ENCODE peak calls at places on chromosomes 1 and 21, in six cellular contexts. One of them, this sample, is unnamed.
A peak's percentile ranks its signal among the peaks of the same experiment; 100 is the strongest.

GRCh38 chr1:65509912-65510680 is 89.6 kb downstream of the LEPR start:
- DNase-seq in neuronal stem cell: no peak
- DNase-seq in HAP-1: peak; percentile 7
- DNase-seq in GM12892: no peak
- DNase-seq in stimulated activated CD4-positive, alpha-beta T cell treated with anti-CD3 and anti-CD28 coated beads, Interleukin-15, amount 100 ng/mL, for 1 hour: no peak
- DNase-seq in nucleus accumbens: no peak
- DNase-seq in this sample: no peak

GRCh38 chr1:225987491-225988316 is 11.4 kb downstream of the SDE2 start:
- DNase-seq in stimulated activated CD4-positive, alpha-beta T cell treated with anti-CD3 and anti-CD28 coated beads, Interleukin-15, amount 100 ng/mL, for 1 hour: no peak
- DNase-seq in GM12892: no peak
- DNase-seq in nucleus accumbens: no peak
- DNase-seq in neuronal stem cell: no peak
- DNase-seq in HAP-1: peak; percentile 36
- DNase-seq in this sample: no peak

GRCh38 chr1:180927841-180928240 is 15.1 kb downstream of the KIAA1614 start:
- DNase-seq in neuronal stem cell: no peak
- DNase-seq in GM12892: no peak
- DNase-seq in HAP-1: no peak
- DNase-seq in nucleus accumbens: peak; percentile 71
- DNase-seq in stimulated activated CD4-positive, alpha-beta T cell treated with anti-CD3 and anti-CD28 coated beads, Interleukin-15, amount 100 ng/mL, for 1 hour: no peak
- DNase-seq in this sample: no peak

GRCh38 chr1:159826436-159827101 is at the start of gene SLAMF8:
- DNase-seq in stimulated activated CD4-positive, alpha-beta T cell treated with anti-CD3 and anti-CD28 coated beads, Interleukin-15, amount 100 ng/mL, for 1 hour: no peak
- DNase-seq in HAP-1: no peak
- DNase-seq in nucleus accumbens: peak; percentile 3
- DNase-seq in neuronal stem cell: no peak
- DNase-seq in GM12892: no peak
- DNase-seq in this sample: no peak

GRCh38 chr1:3352084-3352951 is 102.1 kb upstream of the ARHGEF16 start:
- DNase-seq in neuronal stem cell: peak; percentile 88
- DNase-seq in stimulated activated CD4-positive, alpha-beta T cell treated with anti-CD3 and anti-CD28 coated beads, Interleukin-15, amount 100 ng/mL, for 1 hour: no peak
- DNase-seq in GM12892: no peak
- DNase-seq in nucleus accumbens: no peak
- DNase-seq in HAP-1: no peak
- DNase-seq in this sample: no peak

GRCh38 chr1:213138391-213138790 is 87.3 kb downstream of the RPS6KC1 start:
- DNase-seq in nucleus accumbens: no peak
- DNase-seq in HAP-1: no peak
- DNase-seq in GM12892: no peak
- DNase-seq in neuronal stem cell: no peak
- DNase-seq in stimulated activated CD4-positive, alpha-beta T cell treated with anti-CD3 and anti-CD28 coated beads, Interleukin-15, amount 100 ng/mL, for 1 hour: no peak
- DNase-seq in this sample: no peak

GRCh38 chr1:157150631-157151030 is 12.4 kb upstream of the ETV3 start:
- DNase-seq in HAP-1: no peak
- DNase-seq in stimulated activated CD4-positive, alpha-beta T cell treated with anti-CD3 and anti-CD28 coated beads, Interleukin-15, amount 100 ng/mL, for 1 hour: no peak
- DNase-seq in nucleus accumbens: no peak
- DNase-seq in GM12892: no peak
- DNase-seq in neuronal stem cell: no peak
- DNase-seq in this sample: no peak

GRCh38 chr21:22965455-22966125 is 1967.4 kb downstream of the NCAM2 start:
- DNase-seq in stimulated activated CD4-positive, alpha-beta T cell treated with anti-CD3 and anti-CD28 coated beads, Interleukin-15, amount 100 ng/mL, for 1 hour: no peak
- DNase-seq in GM12892: no peak
- DNase-seq in HAP-1: no peak
- DNase-seq in nucleus accumbens: no peak
- DNase-seq in neuronal stem cell: no peak
- DNase-seq in this sample: no peak

GRCh38 chr1:211788626-211789025 is 41.9 kb downstream of the LPGAT1 start:
- DNase-seq in HAP-1: no peak
- DNase-seq in stimulated activated CD4-positive, alpha-beta T cell treated with anti-CD3 and anti-CD28 coated beads, Interleukin-15, amount 100 ng/mL, for 1 hour: no peak
- DNase-seq in nucleus accumbens: no peak
- DNase-seq in GM12892: no peak
- DNase-seq in neuronal stem cell: no peak
- DNase-seq in this sample: no peak

GRCh38 chr1:224932607-224933249 is 3.3 kb downstream of the DNAH14 start:
- DNase-seq in neuronal stem cell: no peak
- DNase-seq in nucleus accumbens: no peak
- DNase-seq in GM12892: no peak
- DNase-seq in HAP-1: no peak
- DNase-seq in stimulated activated CD4-positive, alpha-beta T cell treated with anti-CD3 and anti-CD28 coated beads, Interleukin-15, amount 100 ng/mL, for 1 hour: no peak
- DNase-seq in this sample: no peak

GRCh38 chr1:207088731-207089626 is at the start of gene C4BPB:
- DNase-seq in neuronal stem cell: no peak
- DNase-seq in GM12892: no peak
- DNase-seq in stimulated activated CD4-positive, alpha-beta T cell treated with anti-CD3 and anti-CD28 coated beads, Interleukin-15, amount 100 ng/mL, for 1 hour: no peak
- DNase-seq in nucleus accumbens: no peak
- DNase-seq in HAP-1: no peak
- DNase-seq in this sample: no peak

GRCh38 chr1:236107121-236107907 is 35.0 kb upstream of the GPR137B start:
- DNase-seq in stimulated activated CD4-positive, alpha-beta T cell treated with anti-CD3 and anti-CD28 coated beads, Interleukin-15, amount 100 ng/mL, for 1 hour: no peak
- DNase-seq in GM12892: no peak
- DNase-seq in neuronal stem cell: no peak
- DNase-seq in HAP-1: no peak
- DNase-seq in nucleus accumbens: no peak
- DNase-seq in this sample: no peak

GRCh38 chr1:101929343-101929742 is 67.4 kb downstream of the OLFM3 start:
- DNase-seq in nucleus accumbens: no peak
- DNase-seq in HAP-1: no peak
- DNase-seq in neuronal stem cell: no peak
- DNase-seq in stimulated activated CD4-positive, alpha-beta T cell treated with anti-CD3 and anti-CD28 coated beads, Interleukin-15, amount 100 ng/mL, for 1 hour: no peak
- DNase-seq in GM12892: no peak
- DNase-seq in this sample: no peak

GRCh38 chr1:212301570-212301969 is 16.4 kb downstream of the PPP2R5A start:
- DNase-seq in HAP-1: no peak
- DNase-seq in neuronal stem cell: no peak
- DNase-seq in GM12892: no peak
- DNase-seq in nucleus accumbens: no peak
- DNase-seq in stimulated activated CD4-positive, alpha-beta T cell treated with anti-CD3 and anti-CD28 coated beads, Interleukin-15, amount 100 ng/mL, for 1 hour: no peak
- DNase-seq in this sample: no peak